ENCODE peak calls at places on chromosomes 1 and 21, in nine cellular contexts. P is GM23338; A is psoas muscle; K is RWPE1; B is HFF-Myc; O is pancreas; R is astrocyte of the cerebellum; T is CD8-positive, alpha-beta T cell; X is GM06990. M is an unnamed sample.

GRCh38 chr21:18244721-18245486 is at the start of gene CHODL:
- DNase-seq in P (peak), A (no peak), K (no peak), B (no peak), O (no peak), R (no peak), T (no peak), X (no peak), M (no peak)

GRCh38 chr1:31815752-31816484 is at the start of gene SPOCD1:
- DNase-seq in P (peak), A (peak), K (peak), B (peak), O (peak), R (no peak), T (peak), X (peak), M (peak)

GRCh38 chr1:224747578-224747977 is 131.5 kb downstream of the CNIH3 start:
- DNase-seq in P (no peak), A (no peak), K (peak), B (peak), O (no peak), R (peak), T (no peak), X (no peak), M (no peak)

GRCh38 chr21:14988760-14989159 is 76.0 kb downstream of the NRIP1 start:
- DNase-seq in P (peak), A (no peak), K (no peak), B (no peak), O (no peak), R (no peak), T (no peak), X (no peak), M (no peak)

GRCh38 chr1:36620142-36620541 is 137.4 kb upstream of the CSF3R start:
- DNase-seq in P (no peak), A (no peak), K (no peak), B (no peak), O (no peak), R (no peak), T (no peak), X (no peak), M (no peak)

GRCh38 chr1:119954476-119955422 is 58.4 kb upstream of the ADAM30 start:
- DNase-seq in P (peak), A (no peak), K (no peak), B (no peak), O (no peak), R (no peak), T (no peak), X (no peak), M (no peak)

GRCh38 chr1:44316231-44316759 is 38.8 kb downstream of the ERI3 start:
- DNase-seq in P (no peak), A (no peak), K (no peak), B (no peak), O (no peak), R (no peak), T (no peak), X (peak), M (no peak)

GRCh38 chr1:32349211-32349708 is 13.0 kb downstream of the FAM229A start:
- DNase-seq in P (no peak), A (peak), K (no peak), B (peak), O (no peak), R (peak), T (no peak), X (no peak), M (no peak)

GRCh38 chr21:31733521-31734149 is 1.7 kb upstream of the SCAF4 start:
- DNase-seq in P (no peak), A (no peak), K (no peak), B (no peak), O (no peak), R (no peak), T (no peak), X (no peak), M (no peak)

GRCh38 chr1:68454534-68454933 is 4.8 kb upstream of the RPE65 start:
- DNase-seq in P (peak), A (no peak), K (no peak), B (no peak), O (no peak), R (no peak), T (no peak), X (no peak), M (no peak)

GRCh38 chr1:29124366-29125236 is 898 bp upstream of the TMEM200B start:
- DNase-seq in P (peak), A (peak), K (peak), B (no peak), O (peak), R (peak), T (peak), X (peak), M (peak)

GRCh38 chr1:107139833-107140702 is 771 bp upstream of the NTNG1 start:
- DNase-seq in P (peak), A (peak), K (no peak), B (no peak), O (peak), R (peak), T (no peak), X (peak), M (peak)

GRCh38 chr1:153598309-153599172 is 14.4 kb downstream of the S100A16 start:
- DNase-seq in P (peak), A (no peak), K (no peak), B (peak), O (no peak), R (peak), T (no peak), X (peak), M (no peak)

GRCh38 chr1:209038735-209039134 is 544.8 kb upstream of the CAMK1G start:
- DNase-seq in P (no peak), A (no peak), K (no peak), B (no peak), O (no peak), R (no peak), T (no peak), X (no peak), M (no peak)

GRCh38 chr21:21101911-21102310 is 103.7 kb downstream of the NCAM2 start:
- DNase-seq in P (peak), A (no peak), K (peak), B (no peak), O (no peak), R (peak), T (no peak), X (no peak), M (no peak)

GRCh38 chr1:51634618-51635017 is 17.7 kb downstream of the OSBPL9 start:
- DNase-seq in P (no peak), A (no peak), K (no peak), B (no peak), O (no peak), R (no peak), T (no peak), X (no peak), M (no peak)

DNA sequence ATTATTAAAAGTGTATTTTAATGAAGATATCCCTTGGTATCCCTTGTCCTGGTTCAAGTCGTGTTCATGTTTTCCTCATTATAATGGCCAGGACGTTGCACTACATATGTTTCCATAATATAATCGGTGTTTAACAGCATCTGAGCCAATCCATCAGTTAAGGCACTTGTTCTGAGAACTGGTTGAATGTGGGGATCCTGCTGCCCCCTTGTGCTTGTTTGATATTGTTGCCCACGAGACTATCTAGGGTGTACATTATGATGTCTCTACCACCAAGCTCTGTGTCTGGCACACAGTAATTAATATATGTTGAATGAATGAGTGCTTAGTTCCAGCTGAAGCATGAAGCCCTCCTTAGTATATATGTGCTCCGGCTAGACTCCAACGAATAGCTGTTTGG is 193.0 kb downstream of the CACNA1E start:
- DNase-seq in P (peak), A (no peak), K (peak), B (no peak), O (no peak), R (peak), T (no peak), X (no peak), M (no peak)
- TF ChIP-seq CTCF in P (peak), A (peak), K (no peak), B (no peak), O (no peak), R (peak), T (no peak), X (peak), M (no peak)

GRCh38 chr1:64163972-64164371 is 39.5 kb upstream of the UBE2U start:
- DNase-seq in P (peak), A (no peak), K (peak), B (no peak), O (no peak), R (no peak), T (no peak), X (no peak), M (no peak)
- TF ChIP-seq CTCF in P (peak), A (no peak), K (peak), B (peak), O (no peak), R (peak), T (no peak), X (no peak), M (peak)

GRCh38 chr21:34844033-34844923 is 175.5 kb downstream of the CLIC6 start:
- DNase-seq in P (no peak), A (peak), K (no peak), B (no peak), O (peak), R (no peak), T (no peak), X (no peak), M (no peak)

GRCh38 chr21:34844924-34845238 is 176.1 kb downstream of the CLIC6 start:
- DNase-seq in P (no peak), A (no peak), K (no peak), B (no peak), O (no peak), R (no peak), T (no peak), X (no peak), M (no peak)

GRCh38 chr21:34845521-34846213 is 176.9 kb downstream of the CLIC6 start:
- DNase-seq in P (no peak), A (no peak), K (peak), B (no peak), O (no peak), R (peak), T (no peak), X (peak), M (no peak)

GRCh38 chr21:34846214-34846575 is 177.4 kb downstream of the CLIC6 start:
- DNase-seq in P (no peak), A (no peak), K (no peak), B (no peak), O (no peak), R (no peak), T (no peak), X (no peak), M (no peak)

GRCh38 chr21:34846601-34847112 is 177.9 kb downstream of the CLIC6 start:
- DNase-seq in P (no peak), A (no peak), K (peak), B (peak), O (no peak), R (peak), T (no peak), X (no peak), M (no peak)
- TF ChIP-seq CTCF in P (no peak), A (no peak), K (no peak), B (no peak), O (no peak), R (no peak), T (no peak), X (no peak), M (no peak)

DNA sequence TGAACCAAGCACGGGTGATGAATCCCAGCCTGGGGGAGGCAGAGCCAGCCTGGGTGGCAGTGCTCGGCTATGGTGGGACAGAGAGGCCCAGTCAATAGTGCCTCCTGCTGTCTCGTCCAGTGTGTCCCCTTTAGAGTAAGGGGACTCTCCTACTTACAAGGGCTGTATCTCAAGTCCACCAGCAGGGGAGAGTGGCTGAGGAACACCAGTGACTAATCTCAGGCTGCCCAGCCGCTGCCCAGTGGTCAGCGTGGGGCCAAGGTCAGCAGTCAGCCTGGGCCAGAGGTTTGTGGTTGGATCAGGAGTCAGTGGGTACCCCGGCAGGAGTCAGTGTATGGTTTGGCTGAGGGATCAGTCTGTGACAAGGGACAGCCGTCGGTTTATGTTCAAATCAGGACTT is 109.2 kb upstream of the RUNX3 start:
- DNase-seq in P (no peak), A (no peak), K (no peak), B (no peak), O (no peak), R (no peak), T (no peak), X (no peak), M (no peak)
- TF ChIP-seq CTCF in P (peak), A (no peak), K (no peak), B (peak), O (no peak), R (peak), T (no peak), X (peak), M (no peak)

GRCh38 chr1:9827558-9828185 is 3.9 kb upstream of the CLSTN1 start:
- DNase-seq in P (peak), A (no peak), K (no peak), B (no peak), O (no peak), R (peak), T (no peak), X (no peak), M (no peak)
- TF ChIP-seq CTCF in P (peak), A (no peak), K (no peak), B (peak), O (no peak), R (peak), T (peak), X (no peak), M (peak)

GRCh38 chr1:3070304-3070653 is 1.3 kb downstream of the PRDM16 start:
- DNase-seq in P (no peak), A (peak), K (no peak), B (no peak), O (no peak), R (no peak), T (no peak), X (no peak), M (no peak)

GRCh38 chr1:3068400-3069361 is at the start of gene PRDM16:
- DNase-seq in P (peak), A (peak), K (peak), B (no peak), O (peak), R (peak), T (no peak), X (no peak), M (peak)

GRCh38 chr1:3067671-3068399 is 1.2 kb upstream of the PRDM16 start:
- DNase-seq in P (peak), A (no peak), K (no peak), B (no peak), O (peak), R (no peak), T (no peak), X (no peak), M (no peak)

GRCh38 chr1:3070654-3071506 is 1.9 kb downstream of the PRDM16 start:
- DNase-seq in P (peak), A (peak), K (no peak), B (no peak), O (no peak), R (no peak), T (no peak), X (no peak), M (no peak)

GRCh38 chr1:3069491-3070303 is 694 bp downstream of the PRDM16 start:
- DNase-seq in P (peak), A (peak), K (peak), B (no peak), O (peak), R (peak), T (no peak), X (no peak), M (peak)
- TF ChIP-seq CTCF in P (no peak), A (peak), K (peak), B (no peak), O (no peak), R (peak), T (no peak), X (no peak), M (peak)

GRCh38 chr1:235056937-235057336 is 71.7 kb downstream of the TOMM20 start:
- DNase-seq in P (no peak), A (no peak), K (peak), B (no peak), O (no peak), R (no peak), T (no peak), X (no peak), M (no peak)
- TF ChIP-seq CTCF in P (peak), A (no peak), K (peak), B (peak), O (no peak), R (peak), T (no peak), X (no peak), M (no peak)

GRCh38 chr1:234532511-234532922 is 53.5 kb upstream of the TARBP1 start:
- DNase-seq in P (no peak), A (peak), K (no peak), B (no peak), O (peak), R (no peak), T (no peak), X (no peak), M (no peak)

GRCh38 chr1:234535208-234535607 is 56.2 kb upstream of the TARBP1 start:
- DNase-seq in P (no peak), A (no peak), K (no peak), B (no peak), O (no peak), R (no peak), T (no peak), X (no peak), M (no peak)

GRCh38 chr1:234531181-234532132 is 52.5 kb upstream of the TARBP1 start:
- DNase-seq in P (peak), A (peak), K (no peak), B (no peak), O (peak), R (peak), T (no peak), X (no peak), M (no peak)

GRCh38 chr1:234533975-234534876 is 55.2 kb upstream of the TARBP1 start:
- DNase-seq in P (no peak), A (peak), K (peak), B (peak), O (peak), R (peak), T (no peak), X (no peak), M (peak)

GRCh38 chr1:234533034-234533571 is 54.1 kb upstream of the TARBP1 start:
- DNase-seq in P (no peak), A (peak), K (peak), B (peak), O (no peak), R (peak), T (no peak), X (no peak), M (peak)
- TF ChIP-seq CTCF in P (no peak), A (no peak), K (no peak), B (no peak), O (no peak), R (no peak), T (no peak), X (no peak), M (no peak)

GRCh38 chr1:212699104-212699838 is 369 bp downstream of the BATF3 start:
- DNase-seq in P (peak), A (peak), K (peak), B (no peak), O (peak), R (no peak), T (no peak), X (peak), M (no peak)
- TF ChIP-seq CTCF in P (peak), A (peak), K (peak), B (peak), O (peak), R (peak), T (peak), X (peak), M (peak)